ENCODE peak calls at places on chromosome 20, in four cellular contexts. Q is A549, E is upper lobe of right lung, L is psoas muscle. B is an unnamed sample.

GRCh38 chr20:58432190-58432954 is 43.3 kb downstream of the VAPB start:
- DNase-seq in E (no peak), L (no peak), Q (no peak), B (no peak)

GRCh38 chr20:38129893-38130609 is 35.0 kb downstream of the TGM2 start:
- DNase-seq in L (no peak), Q (no peak), E (peak), B (no peak)

GRCh38 chr20:62711703-62712101 is 3.1 kb downstream of the NTSR1 start:
- DNase-seq in Q (no peak), L (no peak), E (no peak), B (no peak)

GRCh38 chr20:24465730-24466129 is 3.7 kb upstream of the SYNDIG1 start:
- DNase-seq in Q (no peak), L (no peak), E (no peak), B (no peak)

GRCh38 chr20:52031206-52031573 is 160.4 kb downstream of the ZFP64 start:
- DNase-seq in Q (no peak), L (no peak), E (no peak), B (no peak)

GRCh38 chr20:7196481-7196880 is 429.0 kb downstream of the BMP2 start:
- DNase-seq in E (no peak), L (no peak), Q (no peak), B (no peak)

GRCh38 chr20:24668791-24669190 is 199.4 kb downstream of the SYNDIG1 start:
- DNase-seq in E (no peak), Q (no peak), L (no peak), B (no peak)

GRCh38 chr20:3687655-3688054 is 5.8 kb upstream of the ADAM33 start:
- DNase-seq in E (no peak), Q (peak), L (no peak), B (no peak)

GRCh38 chr20:57323034-57323433 is 6.6 kb upstream of the SPO11 start:
- DNase-seq in Q (no peak), L (peak), E (no peak), B (peak)

GRCh38 chr20:39105551-39105950 is 143.4 kb downstream of the DHX35 start:
- DNase-seq in E (no peak), Q (no peak), L (no peak), B (no peak)

GRCh38 chr20:5621305-5621704 is 128.9 kb upstream of the SHLD1 start:
- DNase-seq in L (no peak), E (no peak), Q (no peak), B (peak)

GRCh38 chr20:347317-347639 is 367 bp downstream of the NRSN2 start:
- DNase-seq in L (no peak), Q (no peak), E (no peak), B (no peak)

GRCh38 chr20:57394087-57395082 is 3.2 kb downstream of the RBM38 start:
- DNase-seq in E (peak), L (peak), Q (no peak), B (no peak)

DNA sequence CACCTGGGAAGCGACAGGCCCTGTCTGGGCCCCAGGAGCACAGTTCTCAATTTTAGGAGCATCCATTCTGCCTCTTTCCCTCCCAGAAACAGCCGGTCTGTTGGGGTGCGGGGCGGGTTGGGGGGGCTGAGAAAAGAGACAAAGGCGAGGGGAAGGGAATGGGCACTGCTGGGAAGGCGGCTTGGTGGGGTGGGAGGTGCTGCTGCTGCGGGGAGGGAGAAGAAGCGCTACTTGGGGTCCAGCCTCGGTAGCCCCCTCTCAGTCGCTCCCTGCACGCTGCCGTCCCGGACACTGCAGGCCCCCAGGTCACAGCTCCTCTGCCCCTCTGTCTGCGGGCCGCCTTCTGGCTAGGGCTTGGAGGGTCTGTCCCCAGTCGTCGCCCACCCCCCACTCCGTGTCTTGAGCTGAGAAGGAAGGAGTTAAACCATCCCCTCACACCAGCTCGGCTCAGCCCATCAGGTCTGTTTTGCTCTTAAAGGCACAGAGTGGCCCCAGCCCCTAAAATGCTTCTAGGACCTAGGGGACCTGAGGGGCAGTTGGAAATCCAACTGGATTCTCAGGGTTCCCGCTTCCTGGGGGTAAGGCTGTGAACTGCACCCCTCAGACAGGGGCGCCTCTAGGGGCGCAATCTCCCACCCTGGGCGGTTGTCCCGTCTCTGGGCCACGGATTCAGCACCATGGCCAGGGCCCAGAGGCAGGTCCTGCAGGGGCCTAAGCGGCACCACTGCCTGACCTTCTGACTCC is 740 bp downstream of the GDAP1L1 start:
- DNase-seq in E (no peak), L (no peak), Q (peak), B (no peak)
- TF ChIP-seq CTCF in E (peak), L (no peak), Q (peak), B (no peak)

GRCh38 chr20:46398963-46399362 is 7.5 kb downstream of the ELMO2 start:
- DNase-seq in L (no peak), Q (no peak), E (no peak), B (no peak)

GRCh38 chr20:46393967-46394366 is 12.4 kb downstream of the ELMO2 start:
- DNase-seq in L (no peak), E (no peak), Q (no peak), B (no peak)

GRCh38 chr20:46394872-46395470 is 11.4 kb downstream of the ELMO2 start:
- DNase-seq in E (no peak), Q (no peak), L (no peak), B (peak)

GRCh38 chr20:46399401-46399800 is 7.0 kb downstream of the ELMO2 start:
- DNase-seq in L (no peak), Q (no peak), E (no peak), B (no peak)

GRCh38 chr20:46396052-46396451 is 10.4 kb downstream of the ELMO2 start:
- DNase-seq in Q (no peak), E (no peak), L (no peak), B (no peak)
- H3K4me3 ChIP-seq in Q (no peak), E (no peak), L (no peak), B (no peak)

GRCh38 chr20:1509237-1509636 is 18.0 kb upstream of the SIRPB2 start:
- DNase-seq in Q (peak), L (no peak), E (no peak), B (no peak)
- TF ChIP-seq CTCF in Q (peak), L (peak), E (peak), B (no peak)

GRCh38 chr20:50099121-50099520 is 13.8 kb downstream of the UBE2V1 start:
- DNase-seq in L (no peak), Q (no peak), E (no peak), B (no peak)

GRCh38 chr20:50101281-50101680 is 11.7 kb downstream of the UBE2V1 start:
- DNase-seq in Q (no peak), L (no peak), E (no peak), B (no peak)

GRCh38 chr20:50101900-50102299 is 11.1 kb downstream of the UBE2V1 start:
- DNase-seq in L (no peak), Q (no peak), E (no peak), B (no peak)

GRCh38 chr20:50099565-50099991 is 13.4 kb downstream of the UBE2V1 start:
- DNase-seq in E (no peak), Q (no peak), L (no peak), B (peak)

GRCh38 chr20:50100552-50100951 is 12.4 kb downstream of the UBE2V1 start:
- DNase-seq in L (no peak), E (no peak), Q (no peak), B (no peak)
- H3K4me3 ChIP-seq in L (peak), E (no peak), Q (no peak), B (no peak)

DNA sequence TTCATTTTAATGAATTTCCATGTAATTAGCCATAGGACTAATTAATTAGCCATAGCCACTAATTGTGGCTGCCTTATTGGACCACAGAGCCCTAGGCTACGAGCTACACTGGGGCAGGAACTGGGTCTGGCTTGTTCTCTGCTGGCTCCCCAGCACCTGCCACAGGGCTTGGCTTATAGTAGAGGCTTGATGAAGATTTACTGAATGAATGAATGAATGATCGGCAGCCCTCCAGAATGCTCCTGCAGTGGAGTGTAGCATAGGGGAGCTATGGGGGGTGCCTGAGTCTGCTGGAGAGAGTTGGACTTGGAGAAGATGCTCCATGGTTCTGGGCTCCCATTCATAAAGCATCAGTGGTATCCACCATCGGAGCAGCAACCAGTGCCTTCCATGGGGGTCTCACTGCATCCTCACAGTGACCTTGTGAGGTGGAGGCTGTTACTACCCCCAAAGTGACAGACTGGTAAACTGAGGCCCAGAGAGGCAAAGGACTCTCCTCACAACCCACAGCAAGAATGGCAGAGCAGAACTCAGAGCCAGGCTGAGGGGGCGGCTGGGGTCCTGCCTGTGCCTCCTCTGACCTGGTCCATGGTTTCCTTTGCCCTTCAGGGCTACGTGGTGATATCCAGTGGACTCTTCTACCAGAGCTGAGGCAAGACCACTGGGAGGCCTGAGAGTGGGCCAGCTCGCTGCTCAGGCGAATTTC is 8.6 kb upstream of the BPIFB6 start:
- DNase-seq in E (no peak), L (no peak), Q (no peak), B (no peak)
- TF ChIP-seq CTCF in E (no peak), L (no peak), Q (no peak), B (no peak)

GRCh38 chr20:53856675-53857295 is 213.6 kb downstream of the BCAS1 start:
- DNase-seq in L (no peak), E (no peak), Q (no peak), B (no peak)

GRCh38 chr20:53855733-53856132 is 214.7 kb downstream of the BCAS1 start:
- DNase-seq in E (no peak), L (no peak), Q (no peak), B (no peak)

GRCh38 chr20:53857723-53858236 is 212.6 kb downstream of the BCAS1 start:
- DNase-seq in L (no peak), E (no peak), Q (no peak), B (no peak)

DNA sequence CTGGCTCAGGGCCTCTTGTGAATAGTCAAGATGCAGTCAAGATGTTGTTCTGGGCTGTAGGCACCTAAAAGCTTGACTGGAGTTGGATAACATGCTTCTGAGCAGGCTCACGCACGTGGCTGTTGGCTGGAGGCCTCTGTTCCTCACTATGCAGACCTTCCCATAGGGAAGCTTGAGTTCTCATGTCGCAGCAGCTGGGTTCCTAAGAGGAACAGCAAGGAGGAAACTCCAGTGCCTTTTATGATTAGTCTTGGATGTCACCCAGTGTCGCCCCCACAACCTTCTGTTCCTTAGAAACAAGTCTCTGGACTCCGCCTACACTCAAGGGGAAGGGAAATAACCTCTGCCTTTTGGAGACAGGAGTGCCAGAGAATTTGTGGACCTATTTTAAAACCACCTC is 210.7 kb downstream of the BCAS1 start:
- DNase-seq in E (no peak), L (peak), Q (no peak), B (peak)
- H3K4me3 ChIP-seq in E (no peak), L (no peak), Q (no peak), B (no peak)

GRCh38 chr20:35664544-35665206 is at the start of the genes CPNE1 and RBM12:
- DNase-seq in Q (peak), L (peak), E (peak), B (peak)
- TF ChIP-seq CTCF in Q (no peak), L (no peak), E (no peak), B (no peak)

GRCh38 chr20:17228624-17229061 is 1.8 kb downstream of the PCSK2 start:
- DNase-seq in L (no peak), Q (no peak), E (peak), B (peak)

GRCh38 chr20:17225891-17226409 is 890 bp upstream of the PCSK2 start:
- DNase-seq in E (peak), L (no peak), Q (no peak), B (no peak)

GRCh38 chr20:17227669-17228623 is 1.1 kb downstream of the PCSK2 start:
- DNase-seq in Q (no peak), E (peak), L (no peak), B (no peak)

GRCh38 chr20:17227199-17227535 is 327 bp downstream of the PCSK2 start:
- DNase-seq in Q (no peak), E (peak), L (no peak), B (no peak)

GRCh38 chr20:17226410-17227198 is at the start of gene PCSK2:
- DNase-seq in E (peak), Q (peak), L (peak), B (no peak)
- H3K4me3 ChIP-seq in E (peak), Q (peak), L (peak), B (no peak)